ENCODE peak calls at places on chromosome 17, in four cellular contexts. V, H, T and B are unnamed samples.

GRCh38 chr17:30379303-30380105 is 777 bp downstream of the CPD start:
- DNase-seq in T (peak), V (peak), H (peak), B (peak)

GRCh38 chr17:59830007-59830630 is 62.6 kb downstream of the TUBD1 start:
- DNase-seq in H (no peak), V (no peak), T (no peak), B (no peak)

GRCh38 chr17:81020443-81020766 is 14.5 kb upstream of the BAIAP2 start:
- DNase-seq in T (no peak), V (no peak), H (no peak), B (no peak)

GRCh38 chr17:17782425-17783120 is 54.2 kb downstream of the SREBF1 start:
- DNase-seq in H (peak), V (peak), T (peak), B (peak)

GRCh38 chr17:12398636-12399035 is 267.1 kb upstream of the MYOCD start:
- DNase-seq in T (no peak), V (no peak), H (no peak), B (no peak)

GRCh38 chr17:7882068-7882467 is 6.5 kb upstream of the CHD3 start:
- DNase-seq in T (no peak), H (no peak), V (no peak), B (no peak)

GRCh38 chr17:38605852-38606645 is at the start of gene SRCIN1:
- DNase-seq in V (peak), H (peak), T (peak), B (peak)

GRCh38 chr17:13740692-13741091 is 139.0 kb upstream of the HS3ST3A1 start:
- DNase-seq in V (no peak), T (no peak), H (no peak), B (no peak)

GRCh38 chr17:74085434-74085833 is 118.0 kb upstream of the RPL38 start:
- DNase-seq in H (no peak), V (peak), T (peak), B (peak)

GRCh38 chr17:20263595-20263994 is 203.7 kb downstream of the LGALS9B start:
- DNase-seq in V (no peak), T (no peak), H (no peak), B (no peak)

GRCh38 chr17:16239931-16240330 is 22.9 kb downstream of the PIGL start:
- DNase-seq in T (no peak), V (no peak), H (no peak), B (no peak)

GRCh38 chr17:27241346-27241946 is 52.5 kb upstream of the WSB1 start:
- DNase-seq in V (no peak), H (no peak), T (no peak), B (no peak)

GRCh38 chr17:12180644-12181261 is 160.1 kb downstream of the MAP2K4 start:
- DNase-seq in V (peak), T (no peak), H (peak), B (peak)

GRCh38 chr17:17976931-17977570 is 4.4 kb downstream of the DRC3 start:
- DNase-seq in V (no peak), T (no peak), H (no peak), B (no peak)

GRCh38 chr17:42665581-42666001 is 6.5 kb downstream of the TUBG2 start:
- DNase-seq in H (no peak), T (no peak), V (no peak), B (no peak)

GRCh38 chr17:42670925-42671657 is 5.7 kb downstream of the PLEKHH3 start:
- DNase-seq in T (peak), V (no peak), H (no peak), B (no peak)

GRCh38 chr17:42669705-42670198 is 7.0 kb downstream of the PLEKHH3 start:
- DNase-seq in V (peak), H (no peak), T (peak), B (no peak)

GRCh38 chr17:42670199-42670924 is 6.4 kb downstream of the PLEKHH3 start:
- DNase-seq in T (peak), H (peak), V (peak), B (peak)

GRCh38 chr17:42667088-42667951 is 8.2 kb downstream of the TUBG2 start:
- DNase-seq in V (no peak), H (peak), T (no peak), B (no peak)
- TF ChIP-seq TEAD4 in V (no peak), H (peak), T (no peak), B (no peak)

DNA sequence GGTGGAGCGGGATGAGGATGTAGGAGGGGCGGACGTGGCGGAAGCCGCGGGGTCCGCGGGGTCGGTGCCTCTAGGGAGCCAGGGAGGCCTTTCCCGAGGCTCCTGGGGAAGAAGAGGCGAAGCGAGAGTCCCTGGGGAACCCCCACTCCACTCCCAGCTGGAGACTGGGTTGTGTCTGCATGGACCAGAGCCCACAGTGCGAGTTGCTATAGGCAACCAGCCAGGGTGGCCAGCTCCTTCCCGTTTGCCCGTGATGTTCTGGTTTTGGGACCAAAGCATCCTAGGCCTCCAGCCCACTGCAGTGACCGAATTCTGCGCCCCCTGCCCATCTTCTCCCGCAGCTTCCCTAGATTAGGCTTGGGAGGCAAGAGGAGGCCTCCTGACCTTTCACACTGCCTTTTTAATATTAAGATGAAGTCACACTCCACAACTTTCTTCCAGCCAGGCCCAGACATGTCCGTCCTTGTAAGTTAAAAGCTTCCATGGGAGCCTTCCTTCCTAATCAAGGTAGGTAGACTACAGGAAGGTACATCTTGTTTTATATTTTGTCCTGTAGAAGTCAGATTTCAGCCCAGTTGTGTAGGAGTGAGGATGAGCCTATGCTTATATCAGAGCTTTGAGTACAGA is 469 bp downstream of the AMZ2 start:
- DNase-seq in H (no peak), V (no peak), T (no peak), B (peak)
- TF ChIP-seq TEAD4 in H (no peak), V (no peak), T (no peak), B (no peak)

GRCh38 chr17:33811984-33812383 is 443.1 kb upstream of the CCL2 start:
- DNase-seq in T (no peak), H (no peak), V (no peak), B (no peak)

GRCh38 chr17:33811006-33811760 is 443.9 kb upstream of the CCL2 start:
- DNase-seq in T (no peak), H (peak), V (no peak), B (no peak)

GRCh38 chr17:33819539-33819938 is 435.5 kb upstream of the CCL2 start:
- DNase-seq in T (no peak), V (no peak), H (no peak), B (no peak)

GRCh38 chr17:33816842-33817241 is 438.2 kb upstream of the CCL2 start:
- DNase-seq in V (peak), T (no peak), H (no peak), B (no peak)

GRCh38 chr17:33814852-33815251 is 440.2 kb upstream of the CCL2 start:
- DNase-seq in T (no peak), H (no peak), V (no peak), B (no peak)
- TF ChIP-seq TEAD4 in T (no peak), H (no peak), V (no peak), B (no peak)

DNA sequence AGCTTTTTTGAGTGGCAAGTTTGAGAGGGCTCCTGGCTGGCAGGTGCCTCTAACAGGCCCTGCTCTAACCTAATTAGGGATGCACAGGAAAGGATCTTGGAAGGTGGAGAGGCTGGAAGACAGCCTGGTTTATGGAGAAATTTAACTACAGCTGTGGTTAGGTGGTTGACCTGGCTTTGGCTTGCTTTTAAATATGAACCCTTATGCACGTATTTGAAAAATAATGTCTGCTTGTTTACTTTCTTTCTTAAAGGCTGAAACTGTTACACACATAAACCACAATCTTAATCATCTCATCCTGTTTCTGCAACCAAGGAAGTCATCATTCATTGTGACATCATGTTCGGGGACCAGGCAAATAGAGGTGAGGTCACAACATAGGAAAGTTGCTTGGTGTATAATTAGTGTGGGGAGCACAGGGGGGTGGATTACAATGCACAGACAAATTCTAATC is 23.1 kb upstream of the DHRS13 start:
- DNase-seq in V (no peak), T (no peak), H (no peak), B (peak)
- TF ChIP-seq TEAD4 in V (no peak), T (no peak), H (no peak), B (no peak)

DNA sequence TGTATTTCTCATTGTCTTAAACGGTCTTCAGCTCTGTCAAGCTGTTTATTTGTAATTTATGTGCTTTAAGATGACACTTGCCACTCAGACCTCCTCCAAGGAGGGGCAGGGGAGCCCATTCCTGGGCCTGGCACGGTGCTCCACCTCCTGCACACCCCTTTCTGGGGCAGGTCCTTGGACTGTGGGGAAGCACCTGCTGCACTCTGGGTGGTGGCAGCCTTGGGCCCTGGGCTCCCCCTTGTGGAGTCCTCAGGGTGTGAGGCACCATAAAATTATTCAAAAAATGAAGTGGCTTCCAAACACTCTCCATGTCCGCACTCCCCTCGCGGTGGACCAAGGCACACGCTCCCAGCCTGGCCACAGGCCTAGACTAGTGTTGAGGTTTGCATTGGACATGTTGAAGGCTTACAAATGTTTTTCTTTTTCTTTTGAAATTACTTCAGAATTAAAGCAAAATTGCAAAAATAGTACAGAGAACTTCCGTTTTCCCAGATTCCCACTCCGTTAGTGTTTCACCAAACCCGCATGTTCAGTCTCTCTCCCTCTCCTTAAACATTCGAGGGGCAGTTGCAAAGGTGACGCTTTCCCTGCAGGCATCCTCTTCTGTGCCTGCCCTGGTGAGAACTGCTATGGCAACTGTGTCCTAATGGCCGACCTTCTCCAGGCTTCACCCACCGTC is 32.4 kb downstream of the FOXK2 start:
- DNase-seq in V (peak), H (peak), T (no peak), B (peak)
- TF ChIP-seq TEAD4 in V (no peak), H (no peak), T (no peak), B (no peak)

GRCh38 chr17:70588003-70588402 is 418.7 kb downstream of the KCNJ2 start:
- DNase-seq in H (no peak), V (no peak), T (no peak), B (no peak)
- TF ChIP-seq TEAD4 in H (no peak), V (no peak), T (no peak), B (no peak)

GRCh38 chr17:64081802-64082799 is 47.8 kb downstream of the ERN1 start:
- DNase-seq in T (no peak), V (no peak), H (peak), B (peak)
- TF ChIP-seq TEAD4 in T (no peak), V (no peak), H (no peak), B (no peak)